ENCODE peak calls at places on chromosome 7, in nine cellular contexts. G is heart left ventricle, A is adrenal gland, Z is ovary, J is hepatocyte, I is heart right ventricle, P is IMR-90, F is SJCRH30, U is uterus. W is an unnamed sample.

GRCh38 chr7:128948976-128949760 is 11.4 kb downstream of the IRF5 start:
- DNase-seq in G (no peak), A (no peak), Z (no peak), J (no peak), I (no peak), P (no peak), F (no peak), U (no peak), W (no peak)

GRCh38 chr7:29980151-29980550 is 9.4 kb downstream of the SCRN1 start:
- DNase-seq in G (no peak), A (no peak), Z (no peak), J (no peak), I (no peak), P (no peak), F (no peak), U (no peak), W (no peak)

GRCh38 chr7:5667391-5667790 is 114.1 kb downstream of the RNF216 start:
- DNase-seq in G (no peak), A (no peak), Z (no peak), J (no peak), I (no peak), P (peak; percentile 27), F (no peak), U (no peak), W (no peak)

GRCh38 chr7:46742608-46743000 is 821.5 kb upstream of the IGFBP3 start:
- DNase-seq in G (no peak), A (no peak), Z (no peak), J (no peak), I (no peak), P (no peak), F (no peak), U (no peak), W (no peak)

GRCh38 chr7:116588225-116588624 is 63.4 kb downstream of the CAV1 start:
- DNase-seq in G (no peak), A (no peak), Z (no peak), J (no peak), I (peak; percentile 21), P (peak; percentile 82), F (peak; percentile 73), U (no peak), W (no peak)

GRCh38 chr7:28956608-28957063 is 1.5 kb downstream of the TRIL start:
- DNase-seq in G (peak; percentile 65), A (peak; percentile 48), Z (peak; percentile 69), J (peak; percentile 80), I (peak; percentile 56), P (peak; percentile 5), F (peak; percentile 67), U (peak; percentile 70), W (peak; percentile 85)

GRCh38 chr7:151088856-151089699 is 2.8 kb downstream of the AGAP3 start:
- DNase-seq in G (peak; percentile 81), A (peak; percentile 56), Z (peak; percentile 78), J (peak; percentile 74), I (peak; percentile 72), P (peak; percentile 76), F (peak; percentile 95), U (peak; percentile 62), W (peak; percentile 44)

GRCh38 chr7:136023134-136023869 is 46.1 kb upstream of the MTPN start:
- DNase-seq in G (no peak), A (no peak), Z (no peak), J (no peak), I (no peak), P (no peak), F (no peak), U (no peak), W (no peak)

GRCh38 chr7:131383417-131383816 is 55.7 kb downstream of the MKLN1 start:
- DNase-seq in G (no peak), A (no peak), Z (no peak), J (no peak), I (no peak), P (peak; percentile 40), F (no peak), U (no peak), W (no peak)

GRCh38 chr7:7924303-7924702 is 44.3 kb upstream of the GLCCI1 start:
- DNase-seq in G (no peak), A (no peak), Z (no peak), J (no peak), I (no peak), P (no peak), F (no peak), U (no peak), W (no peak)

GRCh38 chr7:115747174-115747573 is 283.4 kb downstream of the TFEC start:
- DNase-seq in G (no peak), A (no peak), Z (no peak), J (no peak), I (no peak), P (peak; percentile 19), F (no peak), U (no peak), W (no peak)

GRCh38 chr7:98869001-98869373 is 827 bp downstream of the TMEM130 start:
- DNase-seq in G (no peak), A (no peak), Z (no peak), J (no peak), I (no peak), P (no peak), F (no peak), U (no peak), W (no peak)

GRCh38 chr7:127239814-127240213 is 12.9 kb downstream of the GRM8 start:
- DNase-seq in G (no peak), A (no peak), Z (no peak), J (no peak), I (no peak), P (no peak), F (peak; percentile 21), U (no peak), W (no peak)

GRCh38 chr7:41333506-41333905 is 369.4 kb downstream of the INHBA start:
- DNase-seq in G (no peak), A (no peak), Z (no peak), J (no peak), I (no peak), P (peak; percentile 87), F (peak; percentile 8), U (no peak), W (no peak)

GRCh38 chr7:135254-135653 is 57.1 kb upstream of the FAM20C start:
- DNase-seq in G (no peak), A (no peak), Z (no peak), J (no peak), I (no peak), P (no peak), F (no peak), U (no peak), W (no peak)

GRCh38 chr7:67902143-67902542 is 905.5 kb downstream of the TYW1 start:
- DNase-seq in G (no peak), A (no peak), Z (no peak), J (no peak), I (no peak), P (no peak), F (no peak), U (no peak), W (no peak)

GRCh38 chr7:27603813-27604212 is 58.9 kb downstream of the HIBADH start:
- DNase-seq in G (no peak), A (no peak), Z (no peak), J (no peak), I (no peak), P (no peak), F (no peak), U (no peak), W (no peak)

GRCh38 chr7:27602766-27603165 is 59.9 kb downstream of the HIBADH start:
- DNase-seq in G (no peak), A (no peak), Z (no peak), J (no peak), I (no peak), P (no peak), F (no peak), U (no peak), W (no peak)

GRCh38 chr7:27601217-27601616 is 61.5 kb downstream of the HIBADH start:
- DNase-seq in G (no peak), A (no peak), Z (no peak), J (no peak), I (no peak), P (no peak), F (no peak), U (no peak), W (no peak)

GRCh38 chr7:27605283-27605682 is 57.4 kb downstream of the HIBADH start:
- DNase-seq in G (no peak), A (no peak), Z (no peak), J (no peak), I (no peak), P (no peak), F (no peak), U (no peak), W (no peak)

GRCh38 chr7:27600247-27600646 is 62.4 kb downstream of the HIBADH start:
- DNase-seq in G (no peak), A (no peak), Z (no peak), J (no peak), I (no peak), P (no peak), F (no peak), U (no peak), W (no peak)
- H3K36me3 ChIP-seq in G (no peaks in the 10 kb centered on the region), A (no peaks in the 10 kb centered on the region), Z (no peaks in the 10 kb centered on the region), J (no peaks in the 10 kb centered on the region), I (no peaks in the 10 kb centered on the region), P (no peaks in the 10 kb centered on the region), F (peaks cover 3% of the 10 kb centered on the region), U (no peaks in the 10 kb centered on the region), W (no peaks in the 10 kb centered on the region)

GRCh38 chr7:106258789-106259188 is 26.0 kb downstream of the NAMPT start:
- DNase-seq in G (no peak), A (no peak), Z (no peak), J (no peak), I (no peak), P (no peak), F (no peak), U (no peak), W (no peak)
- H3K9me3 ChIP-seq in G (no peaks in the 10 kb centered on the region), A (no peaks in the 10 kb centered on the region), Z (no peaks in the 10 kb centered on the region), J (no peaks in the 10 kb centered on the region), I (no peaks in the 10 kb centered on the region), P (no peaks in the 10 kb centered on the region), F (no peaks in the 10 kb centered on the region), U (no peaks in the 10 kb centered on the region), W (no peaks in the 10 kb centered on the region)

DNA sequence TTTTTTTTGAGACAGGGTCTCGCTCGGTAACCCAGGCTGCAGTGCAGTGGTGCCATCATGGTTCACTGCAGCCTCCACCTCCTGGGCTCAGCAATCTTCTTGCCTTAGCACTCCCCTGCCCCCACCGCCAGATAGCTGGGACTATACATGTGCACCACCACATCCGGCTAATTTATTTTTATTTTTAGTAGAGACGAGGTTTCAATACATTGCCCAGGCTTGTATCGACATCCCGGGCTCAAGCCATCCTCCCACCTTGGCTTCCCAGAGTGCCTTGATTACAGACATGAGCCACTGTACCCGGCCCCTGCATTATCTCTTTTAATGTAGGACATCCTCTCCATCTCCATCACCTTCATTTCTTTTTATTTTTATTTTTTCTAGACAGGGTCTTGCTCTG is 213.3 kb downstream of the CUX1 start:
- DNase-seq in G (no peak), A (no peak), Z (no peak), J (no peak), I (no peak), P (no peak), F (no peak), U (no peak), W (no peak)
- H3K4me3 ChIP-seq in G (no peak overlapping the region), A (no peak overlapping the region), Z (no peak overlapping the region), J (no peak overlapping the region), I (no peak overlapping the region), P (no peak overlapping the region), F (no peak overlapping the region), U (no peak overlapping the region), W (no peak overlapping the region)

GRCh38 chr7:74185016-74185415 is 10.9 kb downstream of the EIF4H start:
- DNase-seq in G (no peak), A (no peak), Z (peak; percentile 17), J (no peak), I (no peak), P (no peak), F (no peak), U (no peak), W (no peak)
- H3K36me3 ChIP-seq in G (peaks cover 35% of the 10 kb centered on the region), A (no peaks in the 10 kb centered on the region), Z (no peaks in the 10 kb centered on the region), J (peaks cover 6% of the 10 kb centered on the region), I (peaks cover 41% of the 10 kb centered on the region), P (peaks cover 25% of the 10 kb centered on the region), F (peaks cover 75% of the 10 kb centered on the region), U (no peaks in the 10 kb centered on the region), W (peaks cover 25% of the 10 kb centered on the region)